ENCODE peak calls at places on chromosome X, in five cellular contexts. N is HepG2, O is K562, U is SK-N-SH, D is GM12878. Z is an unnamed sample.
A peak's percentile ranks its signal among the peaks of the same experiment; 100 is the strongest.

GRCh38 chrX:115311666-115312065 is 22.2 kb downstream of the LUZP4 start:
- DNase-seq in O (no peak), N (no peak), U (peak; percentile 15), D (no peak), Z (no peak)

GRCh38 chrX:101217689-101218088 is 1.9 kb upstream of the DRP2 start:
- DNase-seq in D (no peak), U (no peak), N (no peak), O (no peak), Z (no peak)

GRCh38 chrX:112513154-112513553 is 166.6 kb downstream of the LHFPL1 start:
- DNase-seq in U (no peak), N (no peak), O (no peak), D (no peak), Z (no peak)

GRCh38 chrX:110173192-110174175 is 144.4 kb downstream of the AMMECR1 start:
- DNase-seq in U (no peak), O (no peak), D (no peak), N (no peak), Z (no peak)

GRCh38 chrX:51494409-51494808 is 2.0 kb downstream of the NUDT11 start:
- DNase-seq in O (no peak), N (no peak), D (no peak), U (no peak), Z (no peak)

GRCh38 chrX:153600921-153601320 is 2.0 kb upstream of the CCNQ start:
- DNase-seq in U (no peak), D (no peak), O (no peak), N (no peak), Z (no peak)

GRCh38 chrX:136468391-136469103 is 19.2 kb upstream of the BRS3 start:
- DNase-seq in D (no peak), U (no peak), N (no peak), O (no peak), Z (no peak)

GRCh38 chrX:151359931-151360871 is 36.8 kb upstream of the VMA21 start:
- DNase-seq in D (no peak), N (peak; percentile 0), O (peak; percentile 29), U (peak; percentile 55), Z (no peak)

GRCh38 chrX:69396916-69397315 is 107.2 kb upstream of the NALF2 start:
- DNase-seq in N (no peak), U (no peak), D (no peak), O (no peak), Z (no peak)

GRCh38 chrX:50117477-50117876 is 83.3 kb downstream of the AKAP4 start:
- DNase-seq in O (no peak), U (no peak), N (no peak), D (no peak), Z (no peak)

GRCh38 chrX:41542151-41542935 is 95.2 kb downstream of the NYX start:
- DNase-seq in N (no peak), D (no peak), U (no peak), O (peak; percentile 2), Z (no peak)

GRCh38 chrX:69031181-69031580 is 134.1 kb downstream of the PJA1 start:
- DNase-seq in N (peak; percentile 6), O (no peak), U (peak; percentile 51), D (no peak), Z (peak; percentile 10)

GRCh38 chrX:14875624-14876023 is 2.4 kb downstream of the MOSPD2 start:
- DNase-seq in D (no peak), O (no peak), N (no peak), U (no peak), Z (no peak)

GRCh38 chrX:130095249-130095648 is 15.0 kb downstream of the ELF4 start:
- DNase-seq in D (no peak), U (no peak), O (no peak), N (no peak), Z (no peak)

GRCh38 chrX:130103605-130104004 is 6.7 kb downstream of the ELF4 start:
- DNase-seq in U (no peak), N (no peak), O (no peak), D (no peak), Z (no peak)

GRCh38 chrX:130098202-130098552 is 12.1 kb downstream of the ELF4 start:
- DNase-seq in U (no peak), O (no peak), D (no peak), N (no peak), Z (no peak)

GRCh38 chrX:130097507-130098201 is 12.6 kb downstream of the ELF4 start:
- DNase-seq in D (no peak), N (peak; percentile 50), O (no peak), U (peak; percentile 88), Z (no peak)

DNA sequence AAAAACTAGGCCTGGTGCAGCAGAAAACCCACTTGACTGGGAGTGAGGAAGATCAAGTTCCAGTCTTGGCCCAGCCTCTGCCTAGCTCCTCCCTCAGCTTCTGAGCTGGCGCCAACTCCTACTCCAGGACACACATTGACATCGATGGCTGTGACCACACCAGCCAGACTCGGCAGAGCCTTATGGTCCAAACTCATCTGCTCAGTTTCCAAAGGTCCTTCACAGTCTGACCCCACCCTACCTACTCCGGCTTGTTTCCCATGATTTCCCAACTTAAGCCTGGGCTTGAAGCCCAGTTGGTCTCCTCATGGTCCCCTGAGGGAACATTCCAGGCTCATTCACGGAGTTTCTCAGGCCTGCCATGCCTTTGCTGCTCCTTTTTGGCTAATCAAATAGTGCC is 10.1 kb downstream of the ELF4 start:
- DNase-seq in N (no peak), U (no peak), D (no peak), O (peak; percentile 71), Z (no peak)
- TF ChIP-seq ZBTB33 in N (no peak), U (no peak), D (no peak), O (no peak), Z (no peak)

GRCh38 chrX:9566150-9566621 is 101.3 kb downstream of the TBL1X start:
- DNase-seq in O (no peak), U (no peak), N (peak; percentile 65), D (no peak), Z (peak; percentile 32)

GRCh38 chrX:9573282-9574106 is 108.6 kb downstream of the TBL1X start:
- DNase-seq in O (no peak), U (no peak), D (no peak), N (no peak), Z (no peak)

DNA sequence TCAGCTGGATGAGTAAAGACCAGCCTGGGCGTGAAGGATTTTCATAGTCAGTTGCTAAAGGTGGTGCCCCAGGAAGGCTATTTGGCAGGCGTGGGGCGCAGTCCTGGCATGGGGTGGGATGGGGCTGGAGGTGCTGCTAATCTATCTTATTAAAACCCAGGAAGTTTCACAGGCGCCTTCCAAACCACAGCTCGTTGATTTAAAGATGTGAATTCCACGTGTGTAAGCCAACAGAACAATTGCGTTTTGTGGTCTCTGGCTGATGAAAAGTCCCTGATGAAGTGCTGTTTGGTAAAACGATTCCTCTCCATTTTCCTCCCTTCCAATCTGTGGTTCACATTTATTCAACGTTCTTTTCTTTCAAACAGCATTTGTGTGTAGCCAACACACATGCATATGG is 105.0 kb downstream of the TBL1X start:
- DNase-seq in U (no peak), N (no peak), D (no peak), O (no peak), Z (no peak)
- TF ChIP-seq ZBTB33 in U (no peak), N (no peak), D (no peak), O (no peak), Z (no peak)

DNA sequence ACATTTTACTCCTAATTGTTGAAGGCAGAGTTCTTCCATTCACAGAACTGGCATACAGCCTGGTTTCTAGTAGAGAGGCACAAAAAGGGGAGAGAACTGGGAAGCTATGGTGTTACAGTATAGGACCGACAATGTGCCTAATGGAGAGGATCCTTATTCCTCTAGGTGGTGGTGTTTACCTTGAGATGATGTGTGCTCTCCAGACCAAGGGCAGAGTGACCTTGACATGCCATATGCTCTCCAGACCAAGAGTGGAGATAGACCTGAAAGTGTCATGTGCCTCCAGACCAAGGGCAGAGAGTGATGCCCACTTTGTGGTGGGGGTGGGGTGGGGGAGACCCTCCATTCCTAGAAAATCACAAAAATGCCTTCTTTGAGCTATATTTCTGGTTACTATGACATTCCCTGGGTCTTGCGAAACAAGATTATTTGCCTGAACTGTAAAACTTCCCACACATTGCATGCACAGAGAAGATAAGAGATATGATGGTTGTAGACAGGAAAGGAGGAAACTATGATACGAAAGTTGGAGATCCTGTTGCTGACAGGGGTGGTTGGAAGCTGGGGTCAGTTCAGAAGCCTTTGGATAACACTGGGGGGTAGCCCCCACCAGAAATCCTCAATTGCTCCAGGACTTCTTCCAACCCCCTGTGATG is 119.7 kb downstream of the TEX13C start:
- DNase-seq in O (peak; percentile 52), U (no peak), N (no peak), D (no peak), Z (no peak)
- TF ChIP-seq ZBTB33 in O (no peak), U (no peak), N (no peak), D (no peak), Z (no peak)

DNA sequence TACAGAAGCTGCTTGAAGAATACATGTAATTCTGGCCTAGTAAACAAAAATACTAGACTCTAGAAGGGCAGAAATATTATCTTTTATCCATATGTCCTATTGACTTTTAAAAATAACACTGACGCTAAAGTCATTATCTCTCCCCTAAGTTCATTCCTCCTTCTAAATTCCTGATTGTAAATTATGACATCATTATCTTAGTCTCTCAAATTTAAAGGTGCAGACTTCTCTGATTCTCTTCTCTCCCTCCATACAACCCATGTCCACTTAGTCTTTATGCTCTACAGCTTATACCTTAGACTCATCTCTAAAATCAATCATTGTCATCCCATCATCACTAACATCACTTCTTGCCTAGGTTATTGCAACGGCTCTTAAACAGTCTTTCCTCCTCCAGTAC is 327.9 kb upstream of the GRIA3 start:
- DNase-seq in O (no peak), D (no peak), U (no peak), N (no peak), Z (no peak)
- TF ChIP-seq ZBTB33 in O (no peak), D (no peak), U (no peak), N (no peak), Z (no peak)

GRCh38 chrX:10992110-10992509 is 119.0 kb upstream of the HCCS start:
- DNase-seq in U (no peak), D (no peak), N (peak; percentile 70), O (no peak), Z (no peak)

GRCh38 chrX:10986616-10987015 is 124.5 kb upstream of the HCCS start:
- DNase-seq in N (no peak), U (no peak), O (no peak), D (no peak), Z (no peak)

GRCh38 chrX:10988653-10989052 is 122.5 kb upstream of the HCCS start:
- DNase-seq in O (no peak), U (no peak), N (no peak), D (no peak), Z (no peak)

GRCh38 chrX:10990418-10990817 is 120.7 kb upstream of the HCCS start:
- DNase-seq in O (no peak), N (no peak), D (no peak), U (no peak), Z (no peak)

DNA sequence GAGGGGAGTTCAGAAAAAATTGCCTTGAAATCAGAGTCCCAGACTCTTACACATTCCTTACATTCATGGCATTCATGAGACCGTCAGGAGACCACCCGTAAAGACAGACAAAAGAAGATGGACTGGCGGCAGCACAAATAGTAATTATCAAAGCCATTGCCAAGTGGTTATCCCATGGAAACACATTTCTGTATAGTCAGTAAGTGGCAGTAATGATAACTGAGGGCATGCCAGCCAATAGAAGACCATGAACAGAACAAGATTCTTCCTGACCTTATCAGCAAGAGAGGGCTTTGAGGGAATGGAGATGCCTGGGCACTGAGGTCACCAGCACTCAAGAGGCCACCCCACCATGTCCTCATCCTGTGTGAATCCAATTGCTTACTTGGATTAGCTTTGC is 121.7 kb upstream of the HCCS start:
- DNase-seq in N (no peak), O (no peak), U (no peak), D (no peak), Z (no peak)
- TF ChIP-seq ZBTB33 in N (no peak), O (no peak), U (no peak), D (no peak), Z (no peak)